ENCODE peak calls at places on chromosomes 13 and 19, in six cellular contexts. J is mucosa of gallbladder, D is keratinocyte, F is fibroblast of villous mesenchyme, W is small intestine, L is HTR-8/SVneo. T is an unnamed sample.

GRCh38 chr13:67123165-67123564 is 107.0 kb downstream of the PCDH9 start:
- DNase-seq in F (no peak), J (no peak), W (peak), L (no peak), D (no peak), T (no peak)

GRCh38 chr13:109209526-109209925 is 576.9 kb downstream of the IRS2 start:
- DNase-seq in D (no peak), J (no peak), F (no peak), W (no peak), L (no peak), T (no peak)

GRCh38 chr13:85529216-85529590 is 270.0 kb downstream of the SLITRK6 start:
- DNase-seq in J (no peak), F (no peak), L (no peak), D (no peak), W (no peak), T (no peak)

GRCh38 chr13:49300716-49301589 is 53.2 kb downstream of the CDADC1 start:
- DNase-seq in F (peak), L (peak), D (peak), W (peak), J (peak), T (peak)

GRCh38 chr19:45442927-45443461 is 19.3 kb upstream of the ERCC1 start:
- DNase-seq in L (no peak), W (peak), D (no peak), F (peak), J (peak), T (peak)

GRCh38 chr19:46605356-46605821 is 4.3 kb downstream of the CALM3 start:
- DNase-seq in D (no peak), W (no peak), L (no peak), F (no peak), J (no peak), T (no peak)

GRCh38 chr19:6459356-6460098 is at the start of gene SLC25A23:
- DNase-seq in L (peak), W (peak), D (no peak), J (peak), F (peak), T (no peak)

GRCh38 chr19:43524922-43525835 is 1.8 kb downstream of the ETHE1 start:
- DNase-seq in J (peak), L (peak), F (peak), W (peak), D (no peak), T (peak)

GRCh38 chr19:7504684-7505083 is 11.2 kb upstream of the ZNF358 start:
- DNase-seq in D (no peak), W (no peak), L (no peak), F (no peak), J (no peak), T (no peak)

GRCh38 chr13:52955505-52955904 is 73.1 kb upstream of the OLFM4 start:
- DNase-seq in L (no peak), F (no peak), W (no peak), J (no peak), D (no peak), T (no peak)

GRCh38 chr19:30074741-30075460 is 132.9 kb downstream of the URI1 start:
- DNase-seq in D (no peak), L (no peak), F (no peak), J (no peak), W (no peak), T (no peak)

GRCh38 chr13:110759710-110760109 is 46.2 kb downstream of the ING1 start:
- DNase-seq in F (peak), D (no peak), L (no peak), J (no peak), W (no peak), T (no peak)

GRCh38 chr13:39417131-39417530 is 185.9 kb downstream of the LHFPL6 start:
- DNase-seq in F (no peak), L (no peak), J (no peak), D (no peak), W (no peak), T (no peak)

GRCh38 chr13:90633849-90634248 is 713.6 kb upstream of the MIR17HG start:
- DNase-seq in L (no peak), J (no peak), D (no peak), F (no peak), W (no peak), T (no peak)

GRCh38 chr19:41987141-41987860 is 6.7 kb downstream of the ATP1A3 start:
- DNase-seq in L (no peak), F (no peak), D (no peak), W (no peak), J (no peak), T (no peak)

GRCh38 chr13:113033054-113033453 is 64.0 kb downstream of the MCF2L start:
- DNase-seq in W (no peak), D (no peak), F (no peak), J (no peak), L (no peak), T (no peak)

GRCh38 chr13:104477256-104477655 is 1411.0 kb upstream of the SLC10A2 start:
- DNase-seq in F (no peak), L (no peak), W (no peak), J (no peak), D (no peak), T (peak)

GRCh38 chr13:99386495-99386894 is 79.3 kb upstream of the GPR183 start:
- DNase-seq in J (no peak), F (no peak), D (no peak), W (no peak), L (no peak), T (no peak)

GRCh38 chr13:33016414-33017409 is at the start of gene KL:
- DNase-seq in F (no peak), W (peak), L (no peak), J (no peak), D (no peak), T (peak)

GRCh38 chr19:43598445-43599240 is 2.2 kb downstream of the ZNF576 start:
- DNase-seq in F (no peak), J (no peak), L (no peak), D (no peak), W (no peak), T (no peak)

GRCh38 chr13:71871180-71871754 is 4.3 kb upstream of the DACH1 start:
- DNase-seq in W (no peak), D (no peak), F (no peak), L (no peak), J (no peak), T (no peak)

GRCh38 chr13:29362849-29363604 is 232.5 kb downstream of the SLC7A1 start:
- DNase-seq in F (peak), L (peak), J (peak), W (peak), D (no peak), T (peak)

GRCh38 chr19:35908010-35908441 is at the start of gene TYROBP:
- DNase-seq in D (no peak), F (no peak), W (no peak), L (no peak), J (no peak), T (no peak)

GRCh38 chr13:99009987-99010551 is 32.2 kb upstream of the DOCK9 start:
- DNase-seq in D (no peak), L (no peak), W (no peak), J (no peak), F (no peak), T (no peak)

GRCh38 chr13:112328936-112329335 is 47.2 kb upstream of the SPACA7 start:
- DNase-seq in J (no peak), L (no peak), W (no peak), D (no peak), F (no peak), T (no peak)

GRCh38 chr19:15417699-15418098 is 1.1 kb downstream of the AKAP8L start:
- DNase-seq in F (no peak), L (no peak), J (no peak), W (peak), D (no peak), T (no peak)

GRCh38 chr13:112355274-112355843 is 20.8 kb upstream of the SPACA7 start:
- DNase-seq in J (no peak), W (no peak), L (no peak), D (no peak), F (no peak), T (no peak)

GRCh38 chr19:1251233-1251502 is 2.8 kb downstream of the MIDN start:
- DNase-seq in D (no peak), F (peak), W (no peak), L (no peak), J (no peak), T (peak)

GRCh38 chr19:18415177-18415867 is 3.9 kb upstream of the SSBP4 start:
- DNase-seq in W (no peak), F (peak), J (peak), D (no peak), L (no peak), T (peak)

GRCh38 chr13:99322297-99323103 is 15.3 kb upstream of the GPR183 start:
- DNase-seq in F (peak), D (no peak), L (peak), J (no peak), W (no peak), T (peak)

GRCh38 chr19:48962029-48962848 is 2.9 kb upstream of the FTL start:
- DNase-seq in F (peak), L (peak), W (peak), J (peak), D (no peak), T (no peak)

GRCh38 chr19:29576761-29577661 is 29.1 kb upstream of the POP4 start:
- DNase-seq in L (no peak), F (no peak), W (no peak), D (no peak), J (no peak), T (no peak)

GRCh38 chr19:46466536-46467199 is 4.7 kb downstream of the PNMA8A start:
- DNase-seq in L (peak), F (peak), W (no peak), D (peak), J (no peak), T (no peak)

GRCh38 chr13:113552786-113553540 is 31.6 kb upstream of the TFDP1 start:
- DNase-seq in D (no peak), F (no peak), W (no peak), J (peak), L (no peak), T (peak)

GRCh38 chr19:48480476-48481190 is 11.5 kb downstream of the CYTH2 start:
- DNase-seq in L (no peak), D (no peak), W (no peak), J (no peak), F (peak), T (no peak)

GRCh38 chr13:30702006-30702405 is 33.3 kb upstream of the ALOX5AP start:
- DNase-seq in F (no peak), W (no peak), L (no peak), J (no peak), D (no peak), T (no peak)

GRCh38 chr13:49936943-49937273 is 768 bp upstream of the SPRYD7 start:
- DNase-seq in J (no peak), W (no peak), L (no peak), D (no peak), F (no peak), T (no peak)

T was measured in foreskin melanocyte.